ENCODE peak calls at places on chromosomes 1 and 21, in seven cellular contexts. M, L, B, Y, K, F and O are unnamed samples. For H3K36me3, the result is how much of the 10 kb centered on the place peaks cover.

GRCh38 chr21:45224189-45224938 is 63.3 kb downstream of the POFUT2 start:
- DNase-seq in M (no peak), L (no peak), B (no peak), Y (no peak), K (no peak), F (peak), O (no peak)

GRCh38 chr1:17586172-17586963 is 46.9 kb downstream of the ARHGEF10L start:
- DNase-seq in M (no peak), L (peak), B (no peak), Y (peak), K (no peak), F (peak), O (no peak)

GRCh38 chr1:159598196-159598595 is 10.6 kb downstream of the APCS start:
- DNase-seq in M (no peak), L (peak), B (no peak), Y (no peak), K (no peak), F (peak), O (peak)

GRCh38 chr1:23217421-23218115 is at the start of gene HTR1D:
- DNase-seq in M (peak), L (peak), B (no peak), Y (no peak), K (no peak), F (peak), O (no peak)

GRCh38 chr1:104295516-104295915 is 545.8 kb downstream of the AMY1C start:
- DNase-seq in M (no peak), L (no peak), B (no peak), Y (no peak), K (no peak), F (no peak), O (no peak)

GRCh38 chr1:9426291-9426711 is 113.0 kb upstream of the SLC25A33 start:
- DNase-seq in M (no peak), L (no peak), B (no peak), Y (no peak), K (peak), F (no peak), O (no peak)

GRCh38 chr1:66395202-66396061 is 138.5 kb upstream of the SGIP1 start:
- DNase-seq in M (no peak), L (no peak), B (no peak), Y (no peak), K (no peak), F (no peak), O (no peak)

GRCh38 chr1:26696645-26697440 is 1.0 kb downstream of the ARID1A start:
- DNase-seq in M (peak), L (no peak), B (no peak), Y (peak), K (peak), F (peak), O (peak)

GRCh38 chr1:115980998-115981993 is 5.0 kb downstream of the SLC22A15 start:
- DNase-seq in M (peak), L (peak), B (no peak), Y (no peak), K (no peak), F (peak), O (peak)

GRCh38 chr1:209485167-209485566 is 98.3 kb upstream of the CAMK1G start:
- DNase-seq in M (no peak), L (no peak), B (no peak), Y (no peak), K (no peak), F (peak), O (peak)

GRCh38 chr1:180643693-180644092 is 11.9 kb downstream of the XPR1 start:
- DNase-seq in M (no peak), L (no peak), B (peak), Y (no peak), K (no peak), F (no peak), O (no peak)

DNA sequence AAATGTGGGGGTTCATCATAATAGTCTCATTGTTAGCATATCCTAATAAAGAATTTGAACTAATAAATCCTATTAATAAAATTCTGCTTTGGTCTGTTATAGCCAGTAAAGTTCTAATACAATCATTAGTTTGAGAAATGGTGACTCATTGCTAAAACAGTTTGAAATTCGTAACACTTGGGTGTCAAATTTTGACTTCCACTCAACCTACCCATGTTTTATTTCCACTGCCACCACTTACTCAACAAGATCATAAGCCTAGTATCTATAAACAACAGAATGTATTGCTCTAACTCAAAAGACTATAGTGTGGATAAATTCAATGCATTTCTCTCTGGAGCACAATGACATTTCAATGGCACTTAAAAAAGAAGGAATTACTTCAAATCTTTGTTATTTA is 29.1 kb downstream of the LGALS8 start:
- DNase-seq in M (no peak), L (no peak), B (no peak), Y (no peak), K (no peak), F (no peak), O (no peak)
- H3K36me3 ChIP-seq in M (under half), L (half or more), B (half or more), Y (half or more), K (half or more), F (half or more), O (half or more)

GRCh38 chr1:244048566-244049141 is 2.4 kb upstream of the ZBTB18 start:
- DNase-seq in M (peak), L (peak), B (no peak), Y (peak), K (peak), F (no peak), O (no peak)
- H3K4me3 ChIP-seq in M (peak), L (no peak), B (peak), Y (peak), K (peak), F (peak), O (peak)

GRCh38 chr1:77955709-77956108 is 23.2 kb downstream of the FUBP1 start:
- DNase-seq in M (no peak), L (no peak), B (no peak), Y (no peak), K (no peak), F (no peak), O (no peak)
- H3K36me3 ChIP-seq in M (half or more), L (half or more), B (half or more), Y (half or more), K (half or more), F (half or more), O (half or more)

GRCh38 chr1:37755951-37756350 is 9.0 kb downstream of the EPHA10 start:
- DNase-seq in M (no peak), L (no peak), B (no peak), Y (no peak), K (no peak), F (no peak), O (no peak)

GRCh38 chr1:37752583-37753471 is 12.1 kb downstream of the EPHA10 start:
- DNase-seq in M (peak), L (peak), B (no peak), Y (peak), K (no peak), F (peak), O (no peak)

GRCh38 chr1:37752213-37752582 is 12.7 kb downstream of the EPHA10 start:
- DNase-seq in M (no peak), L (no peak), B (no peak), Y (no peak), K (no peak), F (no peak), O (no peak)

GRCh38 chr1:37755290-37755689 is 9.6 kb downstream of the EPHA10 start:
- DNase-seq in M (no peak), L (no peak), B (no peak), Y (no peak), K (no peak), F (no peak), O (no peak)

DNA sequence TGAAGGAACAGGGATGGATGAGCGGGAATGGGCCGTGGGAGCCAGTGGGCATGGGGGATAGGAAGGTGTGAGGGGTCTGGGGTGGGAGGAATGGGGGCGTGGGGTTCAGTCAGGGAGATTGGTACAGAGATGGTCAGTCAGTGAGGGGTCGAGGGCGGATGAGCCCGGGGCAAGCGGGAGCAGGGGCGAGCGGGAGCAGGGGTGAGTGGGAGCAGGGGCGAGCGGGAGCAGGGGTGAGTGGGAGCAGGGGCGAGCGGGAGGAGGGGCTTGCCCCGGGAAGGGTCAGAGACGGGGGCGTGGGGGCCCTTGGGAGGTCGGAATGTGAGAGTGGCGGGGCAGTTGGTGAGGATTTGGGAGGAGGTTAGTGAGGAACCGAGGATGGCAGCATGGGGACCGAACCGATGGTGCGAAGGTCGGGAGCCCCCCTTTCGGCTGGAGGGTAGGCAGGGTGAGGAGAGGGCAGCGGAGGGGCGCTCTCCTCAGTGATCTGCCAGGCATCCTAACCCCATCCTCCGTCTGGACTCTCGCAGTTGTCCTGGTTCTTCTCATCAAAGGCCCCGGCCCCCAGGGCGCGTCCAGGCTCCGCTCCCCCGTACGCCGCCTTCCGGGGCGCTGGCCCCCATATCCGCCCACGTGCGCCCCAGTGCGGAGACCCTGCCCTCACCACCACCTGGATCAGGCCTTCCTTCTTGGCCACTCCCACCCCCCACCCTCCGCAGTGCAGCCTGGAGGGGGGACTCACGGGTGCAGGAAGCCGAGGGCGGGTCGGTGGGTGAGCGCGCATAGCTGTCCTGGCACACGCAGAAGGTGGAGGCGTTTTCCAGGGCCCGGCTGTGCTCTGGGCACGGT is 11.2 kb downstream of the EPHA10 start:
- DNase-seq in M (no peak), L (peak), B (no peak), Y (no peak), K (no peak), F (no peak), O (no peak)
- H3K4me3 ChIP-seq in M (peak), L (peak), B (no peak), Y (no peak), K (no peak), F (no peak), O (no peak)